ENCODE peak calls at places on chromosome 17, in nine cellular contexts. J is B cell; F is HFF-Myc; T is cardiac muscle cell; K is WTC11; M is thyroid gland; W is AG04450; O is GM23338; G is activated CD8-positive, alpha-beta T cell treated with anti-CD3 and anti-CD28 coated beads for 36 hours. L is an unnamed sample.
A peak's percentile ranks its signal among the peaks of the same experiment; 100 is the strongest.

GRCh38 chr17:74605361-74605760 is 13.3 kb upstream of the CD300LD start:
- DNase-seq in F (no peak), J (no peak), M (peak; percentile 61), T (no peak), G (no peak), K (no peak), W (peak; percentile 3), O (no peak), L (peak; percentile 24)

GRCh38 chr17:78996781-78997201 is 12.8 kb downstream of the CANT1 start:
- DNase-seq in M (no peak), T (no peak), G (no peak), F (no peak), J (no peak), K (no peak), O (no peak), W (no peak), L (no peak)

GRCh38 chr17:42252528-42253172 is 23.5 kb downstream of the STAT5B start:
- DNase-seq in G (no peak), T (no peak), M (no peak), O (no peak), F (no peak), J (no peak), W (no peak), K (no peak), L (no peak)

GRCh38 chr17:74115586-74115985 is 87.9 kb upstream of the RPL38 start:
- DNase-seq in F (no peak), G (no peak), W (no peak), O (no peak), M (no peak), K (no peak), J (no peak), T (no peak), L (no peak)

GRCh38 chr17:57911834-57912673 is 43.2 kb downstream of the CUEDC1 start:
- DNase-seq in F (peak; percentile 77), O (peak; percentile 41), K (no peak), T (no peak), M (peak; percentile 95), J (no peak), W (no peak), G (no peak), L (no peak)

GRCh38 chr17:81267390-81268067 is 27.6 kb downstream of the SLC38A10 start:
- DNase-seq in O (no peak), W (no peak), G (no peak), J (no peak), T (no peak), F (no peak), K (no peak), M (no peak), L (no peak)

GRCh38 chr17:16322636-16323035 is 30.6 kb downstream of the CENPV start:
- DNase-seq in W (peak; percentile 88), T (no peak), J (no peak), F (peak; percentile 70), G (no peak), O (no peak), K (no peak), M (no peak), L (peak; percentile 64)

GRCh38 chr17:67574658-67575293 is 143.0 kb upstream of the NOL11 start:
- DNase-seq in G (no peak), F (no peak), J (no peak), T (no peak), W (no peak), O (no peak), M (no peak), K (no peak), L (no peak)

GRCh38 chr17:38511126-38512108 is 83.2 kb downstream of the ARHGAP23 start:
- DNase-seq in T (no peak), O (peak; percentile 52), G (no peak), W (no peak), M (no peak), K (no peak), F (no peak), J (peak; percentile 41), L (peak; percentile 34)

GRCh38 chr17:58680038-58680369 is 11.8 kb downstream of the TEX14 start:
- DNase-seq in T (no peak), F (no peak), J (no peak), W (no peak), O (no peak), K (no peak), G (no peak), M (no peak), L (no peak)

GRCh38 chr17:31155208-31155810 is 60.5 kb downstream of the NF1 start:
- DNase-seq in K (no peak), M (no peak), O (no peak), J (no peak), G (no peak), W (no peak), T (no peak), F (no peak), L (no peak)

GRCh38 chr17:8631554-8631877 is 991 bp upstream of the MYH10 start:
- DNase-seq in M (no peak), T (no peak), O (no peak), W (no peak), J (no peak), K (no peak), F (no peak), G (no peak), L (no peak)

GRCh38 chr17:7219434-7219811 is 213 bp downstream of the DLG4 start:
- DNase-seq in O (no peak), F (no peak), K (no peak), T (no peak), M (no peak), W (no peak), J (no peak), G (no peak), L (no peak)

GRCh38 chr17:79249945-79250521 is 175.4 kb downstream of the ENGASE start:
- DNase-seq in M (no peak), F (no peak), K (no peak), T (no peak), G (no peak), W (no peak), O (no peak), J (no peak), L (no peak)

GRCh38 chr17:81242421-81243332 is 3.6 kb downstream of the NDUFAF8 start:
- DNase-seq in K (no peak), G (no peak), W (no peak), O (no peak), M (no peak), F (no peak), J (no peak), T (no peak), L (no peak)

GRCh38 chr17:1067282-1067956 is 70.5 kb downstream of the TIMM22 start:
- DNase-seq in M (no peak), F (no peak), W (no peak), T (no peak), G (no peak), K (no peak), O (no peak), J (no peak), L (no peak)

GRCh38 chr17:79777166-79777843 is 643 bp upstream of the CBX2 start:
- DNase-seq in J (peak; percentile 71), O (peak; percentile 87), W (no peak), T (peak; percentile 58), M (peak; percentile 63), F (no peak), G (peak; percentile 54), K (peak; percentile 78), L (no peak)

GRCh38 chr17:79203016-79203415 is 128.4 kb downstream of the ENGASE start:
- DNase-seq in T (no peak), K (peak; percentile 41), W (no peak), O (peak; percentile 53), G (no peak), F (no peak), J (no peak), M (no peak), L (no peak)

GRCh38 chr17:2412561-2413021 is 11.7 kb upstream of the MNT start:
- DNase-seq in O (peak; percentile 58), F (no peak), M (no peak), T (no peak), J (no peak), W (no peak), K (peak; percentile 47), G (no peak), L (no peak)
- TF ChIP-seq CTCF in O (peak; percentile 11), F (no peak), M (no peak), T (peak; percentile 13), J (no peak), W (no peak), K (no peak), G (no peak), L (peak; percentile 24)

DNA sequence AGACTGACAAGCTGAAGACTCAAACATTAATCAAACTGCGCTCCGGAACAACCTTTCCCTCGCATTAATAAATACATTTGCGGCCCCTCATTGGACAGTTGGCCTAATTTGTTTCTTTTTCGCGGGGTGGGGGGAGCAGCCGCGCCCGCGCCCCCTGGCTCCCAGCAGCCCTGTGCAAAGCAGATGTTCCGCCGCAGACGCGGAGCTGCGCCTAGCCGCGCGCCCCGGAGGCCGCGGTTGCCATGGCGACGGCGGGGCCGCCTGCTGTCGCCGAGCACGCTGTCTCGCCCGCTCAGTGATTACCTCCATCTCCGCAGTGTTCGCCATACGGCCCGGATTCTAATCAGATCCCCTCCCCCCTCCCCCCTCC is 25.5 kb downstream of the COPZ2 start:
- DNase-seq in O (peak; percentile 87), T (peak; percentile 77), W (no peak), K (peak; percentile 75), F (peak; percentile 24), G (peak; percentile 70), J (peak; percentile 91), M (peak; percentile 39), L (no peak)
- TF ChIP-seq CTCF in O (no peak), T (no peak), W (no peak), K (no peak), F (no peak), G (no peak), J (no peak), M (no peak), L (no peak)

GRCh38 chr17:29386760-29387159 is 3.4 kb upstream of the TAOK1 start:
- DNase-seq in W (no peak), O (no peak), M (no peak), F (no peak), K (no peak), G (no peak), J (no peak), T (no peak), L (no peak)

GRCh38 chr17:29383687-29384086 is 6.5 kb upstream of the TAOK1 start:
- DNase-seq in W (no peak), G (no peak), T (no peak), F (no peak), O (no peak), K (no peak), J (no peak), M (no peak), L (no peak)

GRCh38 chr17:29389994-29390855 is at the start of gene TAOK1:
- DNase-seq in O (peak; percentile 99), W (peak; percentile 96), F (peak; percentile 86), G (peak; percentile 99), T (peak; percentile 99), M (peak; percentile 99), J (peak; percentile 92), K (peak; percentile 99), L (peak; percentile 96)

GRCh38 chr17:29388937-29389336 is 1.2 kb upstream of the TAOK1 start:
- DNase-seq in K (no peak), T (no peak), G (no peak), J (no peak), O (no peak), F (no peak), W (no peak), M (no peak), L (no peak)

GRCh38 chr17:29384901-29385300 is 5.3 kb upstream of the TAOK1 start:
- DNase-seq in O (no peak), M (no peak), J (no peak), K (no peak), G (no peak), F (no peak), T (no peak), W (no peak), L (no peak)
- TF ChIP-seq CTCF in O (peak; percentile 38), M (no peak), J (no peak), K (no peak), G (no peak), F (no peak), T (no peak), W (no peak), L (no peak)

GRCh38 chr17:77741109-77741508 is 217.4 kb upstream of the TNRC6C start:
- DNase-seq in O (peak; percentile 75), F (no peak), J (no peak), K (peak; percentile 79), T (no peak), G (peak; percentile 64), W (no peak), M (no peak), L (no peak)
- TF ChIP-seq CTCF in O (peak; percentile 91), F (peak; percentile 67), J (peak; percentile 30), K (peak; percentile 93), T (peak; percentile 35), G (peak; percentile 65), W (peak; percentile 34), M (no peak), L (peak; percentile 28)

L was measured in AG09319.